ENCODE peak calls at places on chromosomes 11 and 22, in four cellular contexts. L, B, H and Q are unnamed samples.

GRCh38 chr22:31243339-31244043 is 31.4 kb downstream of the LIMK2 start:
- DNase-seq in L (no peak), B (no peak), H (no peak), Q (no peak)

GRCh38 chr11:75655619-75656018 is 13.2 kb downstream of the MAP6 start:
- DNase-seq in L (no peak), B (no peak), H (no peak), Q (no peak)

GRCh38 chr11:78313181-78313788 is 104.3 kb downstream of the GAB2 start:
- DNase-seq in L (no peak), B (peak; percentile 24), H (no peak), Q (no peak)

GRCh38 chr11:86483591-86484163 is 109.0 kb downstream of the CCDC81 start:
- DNase-seq in L (no peak), B (no peak), H (no peak), Q (no peak)

GRCh38 chr11:32116668-32117067 is 25.8 kb downstream of the RCN1 start:
- DNase-seq in L (no peak), B (no peak), H (no peak), Q (no peak)

GRCh38 chr11:107123022-107123421 is 104.7 kb upstream of the GUCY1A2 start:
- DNase-seq in L (no peak), B (no peak), H (no peak), Q (no peak)

GRCh38 chr11:68349461-68350249 is 37.3 kb downstream of the LRP5 start:
- DNase-seq in L (no peak), B (no peak), H (peak; percentile 87), Q (peak; percentile 85)

GRCh38 chr11:121163658-121164308 is 62.7 kb downstream of the TECTA start:
- DNase-seq in L (no peak), B (no peak), H (no peak), Q (no peak)

GRCh38 chr11:72786305-72787261 is 7.3 kb downstream of the STARD10 start:
- DNase-seq in L (no peak), B (no peak), H (no peak), Q (no peak)

GRCh38 chr11:108561535-108561991 is 32.0 kb downstream of the EXPH5 start:
- DNase-seq in L (no peak), B (no peak), H (no peak), Q (no peak)

GRCh38 chr22:36465232-36466021 is 16.0 kb downstream of the TXN2 start:
- DNase-seq in L (no peak), B (no peak), H (peak; percentile 92), Q (peak; percentile 95)

GRCh38 chr11:73322111-73322985 is 14.3 kb downstream of the ARHGEF17 start:
- DNase-seq in L (no peak), B (no peak), H (no peak), Q (no peak)

GRCh38 chr11:87347441-87347840 is 309.7 kb downstream of the TMEM135 start:
- DNase-seq in L (no peak), B (no peak), H (no peak), Q (no peak)

GRCh38 chr22:40383905-40384304 is 13.5 kb downstream of the SGSM3 start:
- DNase-seq in L (no peak), B (no peak), H (no peak), Q (no peak)

GRCh38 chr11:61912991-61913698 is 4.2 kb downstream of the RAB3IL1 start:
- DNase-seq in L (no peak), B (no peak), H (peak; percentile 36), Q (peak; percentile 17)

GRCh38 chr22:25068701-25069100 is 116.2 kb downstream of the KIAA1671 start:
- DNase-seq in L (no peak), B (no peak), H (no peak), Q (no peak)

GRCh38 chr11:76625787-76626186 is 44.8 kb downstream of the LRRC32 start:
- DNase-seq in L (no peak), B (no peak), H (no peak), Q (no peak)

GRCh38 chr11:45146072-45147016 is at the start of gene PRDM11:
- DNase-seq in L (no peak), B (no peak), H (peak; percentile 54), Q (peak; percentile 76)

GRCh38 chr11:19627566-19627965 is 85.1 kb upstream of the NAV2 start:
- DNase-seq in L (no peak), B (no peak), H (no peak), Q (no peak)

GRCh38 chr22:20567371-20567847 is 60.0 kb downstream of the MED15 start:
- DNase-seq in L (no peak), B (no peak), H (no peak), Q (no peak)

GRCh38 chr11:46616551-46617450 is at the start of gene HARBI1:
- DNase-seq in L (peak; percentile 86), B (peak; percentile 82), H (peak; percentile 91), Q (peak; percentile 93)

GRCh38 chr11:44334356-44335004 is 24.5 kb upstream of the ALX4 start:
- DNase-seq in L (no peak), B (no peak), H (no peak), Q (no peak)

GRCh38 chr11:12163181-12163841 is 52.9 kb downstream of the MICAL2 start:
- DNase-seq in L (no peak), B (no peak), H (no peak), Q (no peak)

GRCh38 chr22:41256254-41256897 is 15.6 kb upstream of the CHADL start:
- DNase-seq in L (no peak), B (no peak), H (no peak), Q (no peak)

GRCh38 chr11:9506489-9507343 is 45.9 kb downstream of the ZNF143 start:
- DNase-seq in L (peak; percentile 62), B (peak; percentile 9), H (peak; percentile 80), Q (peak; percentile 66)

GRCh38 chr22:36194971-36195370 is 6.6 kb downstream of the APOL4 start:
- DNase-seq in L (peak; percentile 17), B (peak; percentile 20), H (no peak), Q (peak; percentile 44)

GRCh38 chr11:69116671-69117070 is 39.1 kb upstream of the SMIM38 start:
- DNase-seq in L (no peak), B (no peak), H (no peak), Q (peak; percentile 29)

GRCh38 chr22:22815397-22816170 is 72.0 kb upstream of the IGLL5 start:
- DNase-seq in L (no peak), B (no peak), H (no peak), Q (no peak)

GRCh38 chr11:13354335-13354734 is 76.7 kb downstream of the BMAL1 start:
- DNase-seq in L (no peak), B (no peak), H (no peak), Q (no peak)

GRCh38 chr11:134369656-134370525 is 38.1 kb downstream of the GLB1L2 start:
- DNase-seq in L (no peak), B (no peak), H (no peak), Q (no peak)

GRCh38 chr11:111361082-111361801 is 17.8 kb downstream of the POU2AF1 start:
- DNase-seq in L (no peak), B (no peak), H (no peak), Q (no peak)

GRCh38 chr11:65817312-65817814 is 16.4 kb upstream of the SNX32 start:
- DNase-seq in L (no peak), B (no peak), H (no peak), Q (no peak)

GRCh38 chr22:35961480-35961902 is 67.1 kb downstream of the RBFOX2 start:
- DNase-seq in L (no peak), B (peak; percentile 11), H (no peak), Q (no peak)

GRCh38 chr11:108793611-108794010 is 128.7 kb downstream of the DDX10 start:
- DNase-seq in L (no peak), B (no peak), H (no peak), Q (no peak)

GRCh38 chr22:49633010-49633324 is 194.7 kb downstream of the BRD1 start:
- DNase-seq in L (no peak), B (no peak), H (no peak), Q (peak; percentile 40)

GRCh38 chr11:130070829-130071205 is 1.1 kb downstream of the APLP2 start:
- DNase-seq in L (no peak), B (no peak), H (no peak), Q (peak; percentile 55)